ENCODE peak calls at places on chromosomes 13 and 19, in four cellular contexts. One of them, this sample, is unnamed.

GRCh38 chr13:42312817-42313431 is 41.0 kb downstream of the AKAP11 start:
- DNase-seq in aorta: no peak
- DNase-seq in left ventricle myocardium inferior: no peak
- DNase-seq in CD8-positive, alpha-beta T cell: no peak
- DNase-seq in this sample: no peak

GRCh38 chr13:26249551-26249950 is 4.4 kb upstream of the CDK8 start:
- DNase-seq in aorta: no peak
- DNase-seq in left ventricle myocardium inferior: no peak
- DNase-seq in CD8-positive, alpha-beta T cell: no peak
- DNase-seq in this sample: no peak

GRCh38 chr19:53485046-53486004 is 17.8 kb downstream of the ZNF813 start:
- DNase-seq in aorta: no peak
- DNase-seq in left ventricle myocardium inferior: no peak
- DNase-seq in CD8-positive, alpha-beta T cell: no peak
- DNase-seq in this sample: no peak

GRCh38 chr13:31859546-31859945 is 120.2 kb downstream of the RXFP2 start:
- DNase-seq in aorta: no peak
- DNase-seq in left ventricle myocardium inferior: no peak
- DNase-seq in CD8-positive, alpha-beta T cell: no peak
- DNase-seq in this sample: no peak

GRCh38 chr13:49370390-49370789 is 73.5 kb downstream of the CAB39L start:
- DNase-seq in aorta: no peak
- DNase-seq in left ventricle myocardium inferior: no peak
- DNase-seq in CD8-positive, alpha-beta T cell: no peak
- DNase-seq in this sample: no peak

GRCh38 chr13:105127732-105128131 is 1407.7 kb downstream of the EFNB2 start:
- DNase-seq in aorta: no peak
- DNase-seq in left ventricle myocardium inferior: no peak
- DNase-seq in CD8-positive, alpha-beta T cell: no peak
- DNase-seq in this sample: no peak

GRCh38 chr13:107342747-107343146 is 774.8 kb upstream of the ARGLU1 start:
- DNase-seq in aorta: no peak
- DNase-seq in left ventricle myocardium inferior: no peak
- DNase-seq in CD8-positive, alpha-beta T cell: no peak
- DNase-seq in this sample: no peak

GRCh38 chr19:35346193-35347052 is 1.3 kb upstream of the FFAR1 start:
- DNase-seq in aorta: peak
- DNase-seq in left ventricle myocardium inferior: no peak
- DNase-seq in CD8-positive, alpha-beta T cell: peak
- DNase-seq in this sample: peak

GRCh38 chr13:73090116-73090811 is 31.5 kb downstream of the KLF5 start:
- DNase-seq in aorta: no peak
- DNase-seq in left ventricle myocardium inferior: no peak
- DNase-seq in CD8-positive, alpha-beta T cell: no peak
- DNase-seq in this sample: peak

GRCh38 chr19:10655457-10656312 is 1.5 kb downstream of the ILF3 start:
- DNase-seq in aorta: no peak
- DNase-seq in left ventricle myocardium inferior: no peak
- DNase-seq in CD8-positive, alpha-beta T cell: no peak
- DNase-seq in this sample: no peak

GRCh38 chr13:32314968-32315254 is 252 bp downstream of the ZAR1L start:
- DNase-seq in aorta: peak
- DNase-seq in left ventricle myocardium inferior: no peak
- DNase-seq in CD8-positive, alpha-beta T cell: peak
- DNase-seq in this sample: no peak

GRCh38 chr19:12821761-12822160 is 12.6 kb downstream of the RTBDN start:
- DNase-seq in aorta: no peak
- DNase-seq in left ventricle myocardium inferior: no peak
- DNase-seq in CD8-positive, alpha-beta T cell: no peak
- DNase-seq in this sample: no peak

GRCh38 chr19:33311326-33311682 is 9.0 kb upstream of the CEBPA start:
- DNase-seq in aorta: no peak
- DNase-seq in left ventricle myocardium inferior: no peak
- DNase-seq in CD8-positive, alpha-beta T cell: no peak
- DNase-seq in this sample: peak

GRCh38 chr13:111610077-111610476 is 289.6 kb downstream of the TEX29 start:
- DNase-seq in aorta: no peak
- DNase-seq in left ventricle myocardium inferior: no peak
- DNase-seq in CD8-positive, alpha-beta T cell: no peak
- DNase-seq in this sample: no peak

GRCh38 chr13:97001641-97002040 is 7.4 kb upstream of the OXGR1 start:
- DNase-seq in aorta: no peak
- DNase-seq in left ventricle myocardium inferior: no peak
- DNase-seq in CD8-positive, alpha-beta T cell: no peak
- DNase-seq in this sample: no peak

GRCh38 chr19:12838893-12839656 is 760 bp downstream of the MAST1 start:
- DNase-seq in aorta: no peak
- DNase-seq in left ventricle myocardium inferior: no peak
- DNase-seq in CD8-positive, alpha-beta T cell: no peak
- DNase-seq in this sample: no peak

GRCh38 chr19:53076984-53077383 is 26.2 kb downstream of the ZNF160 start:
- DNase-seq in aorta: no peak
- DNase-seq in left ventricle myocardium inferior: peak
- DNase-seq in CD8-positive, alpha-beta T cell: no peak
- DNase-seq in this sample: no peak

GRCh38 chr19:44498988-44499387 is 1.3 kb downstream of the ZNF180 start:
- DNase-seq in aorta: no peak
- DNase-seq in left ventricle myocardium inferior: no peak
- DNase-seq in CD8-positive, alpha-beta T cell: no peak
- DNase-seq in this sample: no peak
- H3K4me3 ChIP-seq in aorta: no peak
- H3K4me3 ChIP-seq in left ventricle myocardium inferior: peak
- H3K4me3 ChIP-seq in CD8-positive, alpha-beta T cell: peak
- H3K4me3 ChIP-seq in this sample: no peak

GRCh38 chr19:58128041-58128685 is 22.4 kb downstream of the ZNF329 start:
- DNase-seq in aorta: no peak
- DNase-seq in left ventricle myocardium inferior: no peak
- DNase-seq in CD8-positive, alpha-beta T cell: no peak
- DNase-seq in this sample: no peak
- H3K4me3 ChIP-seq in aorta: no peak
- H3K4me3 ChIP-seq in left ventricle myocardium inferior: no peak
- H3K4me3 ChIP-seq in CD8-positive, alpha-beta T cell: peak
- H3K4me3 ChIP-seq in this sample: no peak

GRCh38 chr19:54551293-54551692 is 22.3 kb upstream of the LILRA2 start:
- DNase-seq in aorta: no peak
- DNase-seq in left ventricle myocardium inferior: no peak
- DNase-seq in CD8-positive, alpha-beta T cell: peak
- DNase-seq in this sample: no peak
- H3K4me3 ChIP-seq in aorta: no peak
- H3K4me3 ChIP-seq in left ventricle myocardium inferior: no peak
- H3K4me3 ChIP-seq in CD8-positive, alpha-beta T cell: no peak
- H3K4me3 ChIP-seq in this sample: no peak

DNA sequence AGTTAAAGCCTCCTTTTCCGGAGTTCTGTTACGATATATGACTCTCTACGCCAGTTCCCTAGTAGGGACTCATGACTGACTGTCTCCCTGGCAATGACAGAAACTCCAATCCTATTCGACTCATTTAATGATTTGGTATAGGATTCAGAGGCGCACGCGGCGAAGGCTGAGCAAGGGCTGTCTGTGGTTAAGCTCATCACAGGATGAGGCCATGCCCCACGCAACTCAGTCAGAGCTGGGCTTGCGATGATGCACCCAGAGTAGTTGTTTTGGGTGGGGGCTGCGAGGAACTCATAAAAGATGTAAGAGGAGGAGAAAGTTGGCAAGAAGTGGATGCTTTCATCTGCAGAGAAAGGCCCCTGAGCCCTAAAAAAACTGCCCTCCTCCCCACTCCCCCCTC is 468 bp upstream of the SERTM1 start:
- DNase-seq in aorta: no peak
- DNase-seq in left ventricle myocardium inferior: no peak
- DNase-seq in CD8-positive, alpha-beta T cell: no peak
- DNase-seq in this sample: peak
- H3K4me3 ChIP-seq in aorta: no peak
- H3K4me3 ChIP-seq in left ventricle myocardium inferior: peak
- H3K4me3 ChIP-seq in CD8-positive, alpha-beta T cell: no peak
- H3K4me3 ChIP-seq in this sample: no peak